ENCODE peak calls at places on chromosome 12, in four cellular contexts. P, Y, M and G are unnamed samples.

GRCh38 chr12:113762155-113762848 is 203.8 kb downstream of the RBM19 start:
- DNase-seq in M (no peak), Y (no peak), P (no peak), G (no peak)

GRCh38 chr12:55966408-55967281 is at the start of gene CDK2:
- DNase-seq in Y (peak; percentile 91), M (peak; percentile 92), P (peak; percentile 92), G (peak; percentile 40)

GRCh38 chr12:1993871-1994371 is 10.3 kb downstream of the DCP1B start:
- DNase-seq in M (no peak), Y (no peak), P (no peak), G (no peak)

GRCh38 chr12:64625243-64626077 is 15.2 kb downstream of the RASSF3 start:
- DNase-seq in P (peak; percentile 62), Y (no peak), M (no peak), G (peak; percentile 78)

GRCh38 chr12:2692156-2692555 is 102.6 kb upstream of the FKBP4 start:
- DNase-seq in Y (no peak), M (no peak), P (no peak), G (no peak)

GRCh38 chr12:67433393-67434175 is 164.4 kb downstream of the CAND1 start:
- DNase-seq in Y (no peak), M (no peak), P (no peak), G (no peak)

GRCh38 chr12:12267801-12268200 is 957 bp upstream of the LRP6 start:
- DNase-seq in P (no peak), M (no peak), Y (peak; percentile 44), G (no peak)

GRCh38 chr12:89947437-89948265 is 239.0 kb upstream of the ATP2B1 start:
- DNase-seq in Y (peak; percentile 54), M (no peak), P (no peak), G (no peak)

GRCh38 chr12:96386794-96387193 is 13.4 kb downstream of the CDK17 start:
- DNase-seq in M (no peak), Y (no peak), P (no peak), G (no peak)

GRCh38 chr12:27635349-27635972 is 60.8 kb upstream of the REP15 start:
- DNase-seq in P (no peak), Y (peak; percentile 14), M (no peak), G (no peak)

GRCh38 chr12:13606290-13606689 is 375.1 kb downstream of the GRIN2B start:
- DNase-seq in Y (no peak), M (no peak), P (no peak), G (no peak)

GRCh38 chr12:122563361-122563760 is 36.3 kb downstream of the KNTC1 start:
- DNase-seq in P (no peak), M (no peak), Y (no peak), G (no peak)

GRCh38 chr12:27333311-27334009 is 824 bp downstream of the BMAL2 start:
- DNase-seq in P (peak; percentile 64), Y (peak; percentile 34), M (peak; percentile 27), G (no peak)

GRCh38 chr12:124422142-124422569 is 127.3 kb downstream of the RFLNA start:
- DNase-seq in P (peak; percentile 67), M (no peak), Y (peak; percentile 96), G (no peak)

GRCh38 chr12:100248886-100249285 is 18.0 kb downstream of the DEPDC4 start:
- DNase-seq in Y (no peak), M (no peak), P (no peak), G (no peak)

GRCh38 chr12:19093218-19093617 is 36.3 kb upstream of the PLEKHA5 start:
- DNase-seq in P (no peak), M (no peak), Y (no peak), G (no peak)

GRCh38 chr12:64147860-64148259 is 74.2 kb downstream of the KICS2 start:
- DNase-seq in P (no peak), M (no peak), Y (no peak), G (no peak)

GRCh38 chr12:64889434-64890216 is 65.2 kb downstream of the TBC1D30 start:
- DNase-seq in M (no peak), P (no peak), Y (no peak), G (no peak)

GRCh38 chr12:2551514-2551913 is 243.3 kb upstream of the FKBP4 start:
- DNase-seq in P (peak; percentile 43), Y (no peak), M (no peak), G (no peak)

GRCh38 chr12:70255311-70255710 is 12.1 kb downstream of the CNOT2 start:
- DNase-seq in Y (no peak), P (no peak), M (no peak), G (no peak)

GRCh38 chr12:66441905-66442559 is 139.7 kb downstream of the HELB start:
- DNase-seq in P (no peak), M (no peak), Y (no peak), G (no peak)

GRCh38 chr12:109759076-109759420 is 45.4 kb downstream of the FAM222A start:
- DNase-seq in Y (peak; percentile 3), P (no peak), M (no peak), G (no peak)

GRCh38 chr12:114912811-114913210 is 228.8 kb upstream of the TBX3 start:
- DNase-seq in P (no peak), Y (no peak), M (no peak), G (no peak)

GRCh38 chr12:48586361-48586760 is 16.5 kb upstream of the LALBA start:
- DNase-seq in M (no peak), Y (no peak), P (no peak), G (no peak)

GRCh38 chr12:39300799-39301198 is 142.1 kb downstream of the KIF21A start:
- DNase-seq in P (no peak), M (no peak), Y (no peak), G (no peak)

DNA sequence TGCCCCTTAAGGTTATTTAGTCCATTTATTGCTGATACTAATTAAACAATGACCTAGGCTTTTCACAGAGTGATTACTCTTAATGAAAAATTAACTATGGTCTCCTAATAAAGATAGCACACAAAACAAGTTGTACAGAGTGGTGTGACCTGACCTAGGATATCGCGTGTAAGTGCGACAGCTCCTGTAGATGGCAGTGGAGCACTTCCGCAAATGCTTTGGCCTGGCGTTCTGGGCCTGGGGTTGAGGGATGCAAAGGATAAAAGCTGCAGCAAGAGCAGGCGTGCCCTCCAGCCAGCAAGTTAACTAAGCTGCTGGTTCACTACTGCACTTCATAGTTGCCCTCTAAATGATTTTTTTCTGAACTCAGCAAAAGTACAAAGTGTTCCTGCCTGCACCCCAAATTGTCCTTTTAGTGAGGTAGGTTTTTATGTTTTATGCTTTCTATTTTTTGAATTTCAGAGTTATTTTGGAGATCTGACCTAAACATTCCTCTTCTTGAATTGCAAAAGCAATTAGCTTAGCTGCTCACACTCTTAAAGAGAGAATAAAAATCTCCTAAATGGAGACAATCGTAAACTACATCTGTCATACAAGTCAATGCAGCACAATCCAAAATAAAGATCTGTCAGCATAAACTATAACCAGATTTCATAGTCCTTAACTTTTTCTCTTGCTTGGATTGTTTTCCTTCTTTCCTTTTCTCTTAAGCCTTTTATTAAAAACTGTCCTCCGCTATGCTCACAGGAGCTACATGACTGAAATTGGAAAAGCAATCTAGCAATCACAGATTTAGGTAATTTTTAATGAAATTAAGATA is 379.6 kb downstream of the LRIG3 start:
- DNase-seq in M (no peak), P (peak; percentile 70), Y (peak; percentile 84), G (peak; percentile 3)
- H3K27ac ChIP-seq in M (no peak overlapping the region), P (no peak overlapping the region), Y (no peak overlapping the region), G (no peak overlapping the region)

DNA sequence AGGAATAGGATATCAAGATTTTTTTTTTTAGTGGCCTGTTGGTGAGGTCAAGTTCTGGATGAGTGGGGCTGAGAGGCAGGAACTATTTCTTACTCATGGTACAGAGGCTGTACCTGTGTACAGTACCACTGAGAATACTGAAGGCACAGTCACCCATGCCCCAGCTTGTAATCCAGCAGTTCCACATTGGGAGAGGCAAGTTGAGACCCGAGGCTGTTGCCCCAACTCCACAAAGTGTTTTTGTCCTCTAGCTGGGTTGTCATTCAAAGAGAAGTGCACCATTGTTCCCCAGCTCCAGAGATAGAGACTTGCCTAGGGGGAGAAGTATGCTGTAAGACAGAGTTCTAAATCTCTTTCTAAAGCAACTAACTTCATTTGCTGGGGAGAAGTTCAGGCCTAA is 38.7 kb downstream of the ARID2 start:
- DNase-seq in Y (no peak), P (no peak), M (no peak), G (no peak)
- H3K27ac ChIP-seq in Y (no peak overlapping the region), P (no peak overlapping the region), M (no peak overlapping the region), G (no peak overlapping the region)

GRCh38 chr12:92062539-92063493 is 82.8 kb downstream of the BTG1 start:
- DNase-seq in M (no peak), Y (no peak), P (no peak), G (no peak)

GRCh38 chr12:92065664-92066063 is 80.0 kb downstream of the BTG1 start:
- DNase-seq in Y (no peak), M (no peak), P (no peak), G (no peak)

GRCh38 chr12:92063641-92064040 is 82.0 kb downstream of the BTG1 start:
- DNase-seq in P (no peak), Y (no peak), M (no peak), G (no peak)

GRCh38 chr12:92065018-92065499 is 80.6 kb downstream of the BTG1 start:
- DNase-seq in P (no peak), Y (no peak), M (no peak), G (peak; percentile 78)

GRCh38 chr12:92064420-92064819 is 81.2 kb downstream of the BTG1 start:
- DNase-seq in Y (no peak), P (no peak), M (no peak), G (no peak)
- H3K27ac ChIP-seq in Y (no peak overlapping the region), P (no peak overlapping the region), M (no peak overlapping the region), G (peak overlapping the region; percentile 3)

GRCh38 chr12:946212-946611 is 3.3 kb downstream of the RAD52 start:
- DNase-seq in Y (no peak), M (no peak), P (no peak), G (peak; percentile 15)

GRCh38 chr12:946656-947055 is 2.8 kb downstream of the RAD52 start:
- DNase-seq in P (no peak), M (no peak), Y (no peak), G (peak; percentile 24)

GRCh38 chr12:951166-951565 is 1.7 kb upstream of the RAD52 start:
- DNase-seq in M (no peak), Y (no peak), P (no peak), G (no peak)

GRCh38 chr12:948238-948637 is 1.3 kb downstream of the RAD52 start:
- DNase-seq in M (no peak), Y (no peak), P (no peak), G (no peak)

GRCh38 chr12:949337-950099 is at the start of gene RAD52:
- DNase-seq in M (peak; percentile 98), Y (peak; percentile 97), P (peak; percentile 98), G (peak; percentile 96)
- H3K27ac ChIP-seq in M (peak within 1 kb of the TSS; percentile 70), Y (peak within 1 kb of the TSS; percentile 93), P (peak within 1 kb of the TSS; percentile 91), G (peak within 1 kb of the TSS; percentile 85)